ENCODE peak calls at places on chromosome 2, in four cellular contexts. T is mucosa of descending colon, J is left colon, W is EL. U is an unnamed sample.

GRCh38 chr2:180519276-180519675 is 461.1 kb upstream of the UBE2E3 start:
- DNase-seq in T (no peak), J (no peak), W (peak; percentile 54), U (peak; percentile 71)

GRCh38 chr2:176432439-176432838 is 163.2 kb downstream of the MTX2 start:
- DNase-seq in T (no peak), J (no peak), W (no peak), U (peak; percentile 24)

GRCh38 chr2:217707116-217707742 is 295.6 kb downstream of the TNS1 start:
- DNase-seq in T (no peak), J (no peak), W (peak; percentile 66), U (peak; percentile 67)

GRCh38 chr2:113068706-113069485 is 1.1 kb downstream of the IL1F10 start:
- DNase-seq in T (no peak), J (no peak), W (peak; percentile 22), U (no peak)

GRCh38 chr2:12037301-12037700 is 290.9 kb downstream of the LPIN1 start:
- DNase-seq in T (no peak), J (no peak), W (no peak), U (no peak)

GRCh38 chr2:30412392-30413321 is 34.4 kb upstream of the LCLAT1 start:
- DNase-seq in T (peak; percentile 36), J (no peak), W (no peak), U (peak; percentile 20)

GRCh38 chr2:152718909-152719645 is 657 bp downstream of the ARL6IP6 start:
- DNase-seq in T (peak; percentile 81), J (no peak), W (peak; percentile 63), U (no peak)

GRCh38 chr2:70790079-70790963 is at the start of gene FIGLA:
- DNase-seq in T (no peak), J (no peak), W (no peak), U (no peak)

GRCh38 chr2:40208478-40208877 is 243.4 kb downstream of the SLC8A1 start:
- DNase-seq in T (no peak), J (no peak), W (no peak), U (no peak)

GRCh38 chr2:197152451-197153228 is 157.9 kb downstream of the ANKRD44 start:
- DNase-seq in T (no peak), J (no peak), W (peak; percentile 74), U (peak; percentile 27)

GRCh38 chr2:20512061-20512605 is 65.3 kb downstream of the RHOB start:
- DNase-seq in T (no peak), J (no peak), W (no peak), U (no peak)

GRCh38 chr2:45497355-45497754 is 113.7 kb downstream of the SRBD1 start:
- DNase-seq in T (no peak), J (no peak), W (peak; percentile 14), U (no peak)

GRCh38 chr2:8682719-8683667 is 1.1 kb downstream of the ID2 start:
- DNase-seq in T (peak; percentile 67), J (peak; percentile 67), W (peak; percentile 54), U (peak; percentile 71)

GRCh38 chr2:118841828-118842461 is 5.5 kb downstream of the EN1 start:
- DNase-seq in T (no peak), J (no peak), W (no peak), U (no peak)

GRCh38 chr2:105390454-105390853 is 8.4 kb downstream of the FHL2 start:
- DNase-seq in T (no peak), J (no peak), W (no peak), U (no peak)

U was measured in foreskin fibroblast.